ENCODE peak calls at places on chromosomes 11 and 22, in five cellular contexts. I, E, G, J and S are unnamed samples.

GRCh38 chr11:1946812-1947480 is at the start of gene MRPL23:
- DNase-seq in I (no peak), G (no peak), J (no peak), E (no peak), S (no peak)

GRCh38 chr11:66467034-66467659 is 442 bp downstream of the PELI3 start:
- DNase-seq in J (no peak), I (no peak), E (no peak), G (no peak), S (no peak)

GRCh38 chr11:1935156-1936071 is 11.7 kb upstream of the MRPL23 start:
- DNase-seq in I (no peak), J (no peak), E (no peak), G (peak; percentile 43), S (no peak)

GRCh38 chr11:29781268-29781667 is 235.6 kb downstream of the KCNA4 start:
- DNase-seq in E (no peak), G (no peak), J (no peak), I (no peak), S (no peak)

GRCh38 chr11:20125927-20126326 is 34.3 kb downstream of the DBX1 start:
- DNase-seq in E (no peak), J (no peak), I (no peak), G (no peak), S (no peak)

GRCh38 chr11:6637871-6638270 is 17.7 kb downstream of the DCHS1 start:
- DNase-seq in G (no peak), I (no peak), J (no peak), E (no peak), S (no peak)

GRCh38 chr22:18012528-18012927 is 11.8 kb downstream of the MICAL3 start:
- DNase-seq in I (no peak), J (no peak), G (no peak), E (no peak), S (no peak)

GRCh38 chr11:62004473-62004872 is 37.0 kb upstream of the FTH1 start:
- DNase-seq in I (peak; percentile 66), J (no peak), E (no peak), G (no peak), S (no peak)

GRCh38 chr11:64577202-64577601 is 13.8 kb upstream of the SLC22A12 start:
- DNase-seq in G (no peak), E (no peak), J (no peak), I (no peak), S (no peak)

GRCh38 chr11:69044111-69045013 is 4.4 kb upstream of the TPCN2 start:
- DNase-seq in J (no peak), I (no peak), G (peak; percentile 82), E (peak; percentile 68), S (peak; percentile 77)

GRCh38 chr11:57407521-57407920 is 17.1 kb upstream of the PRG2 start:
- DNase-seq in J (no peak), I (no peak), G (no peak), E (no peak), S (no peak)

GRCh38 chr22:24401824-24402434 is 25.5 kb upstream of the ADORA2A start:
- DNase-seq in E (no peak), G (no peak), J (no peak), I (no peak), S (peak; percentile 34)

GRCh38 chr22:35712672-35713071 is 5.0 kb upstream of the APOL5 start:
- DNase-seq in E (no peak), J (no peak), G (no peak), I (no peak), S (no peak)

GRCh38 chr22:37178350-37179125 is 9.5 kb downstream of the C1QTNF6 start:
- DNase-seq in I (no peak), E (peak; percentile 67), J (no peak), G (no peak), S (no peak)

GRCh38 chr11:86087281-86087680 is 18.4 kb upstream of the PICALM start:
- DNase-seq in G (no peak), E (no peak), I (no peak), J (no peak), S (no peak)

GRCh38 chr22:25749420-25750169 is 7.6 kb downstream of the MYO18B start:
- DNase-seq in G (no peak), I (peak; percentile 35), J (no peak), E (no peak), S (no peak)

GRCh38 chr11:130272336-130272735 is 42.4 kb downstream of the ZBTB44 start:
- DNase-seq in G (no peak), J (no peak), I (no peak), E (no peak), S (no peak)

GRCh38 chr22:22836635-22837034 is 51.0 kb upstream of the IGLL5 start:
- DNase-seq in G (no peak), I (no peak), E (no peak), J (no peak), S (no peak)

GRCh38 chr22:21611210-21611977 is 18.4 kb downstream of the YDJC start:
- DNase-seq in J (peak; percentile 50), E (no peak), G (no peak), I (no peak), S (no peak)

GRCh38 chr11:7651700-7652099 is 21.6 kb downstream of the CYB5R2 start:
- DNase-seq in J (no peak), E (no peak), G (no peak), I (no peak), S (no peak)

GRCh38 chr11:61489833-61490585 is 18.5 kb upstream of the LRRC10B start:
- DNase-seq in J (peak; percentile 54), I (no peak), G (peak; percentile 63), E (peak; percentile 31), S (peak; percentile 80)

GRCh38 chr11:72353861-72354260 is 80.5 kb downstream of the CLPB start:
- DNase-seq in I (no peak), E (peak; percentile 50), J (no peak), G (peak; percentile 55), S (no peak)

GRCh38 chr11:100512475-100512874 is 174.6 kb upstream of the ARHGAP42 start:
- DNase-seq in E (no peak), I (no peak), G (no peak), J (no peak), S (no peak)

GRCh38 chr11:28040384-28040783 is 67.6 kb downstream of the KIF18A start:
- DNase-seq in I (no peak), J (no peak), G (no peak), E (no peak), S (no peak)

DNA sequence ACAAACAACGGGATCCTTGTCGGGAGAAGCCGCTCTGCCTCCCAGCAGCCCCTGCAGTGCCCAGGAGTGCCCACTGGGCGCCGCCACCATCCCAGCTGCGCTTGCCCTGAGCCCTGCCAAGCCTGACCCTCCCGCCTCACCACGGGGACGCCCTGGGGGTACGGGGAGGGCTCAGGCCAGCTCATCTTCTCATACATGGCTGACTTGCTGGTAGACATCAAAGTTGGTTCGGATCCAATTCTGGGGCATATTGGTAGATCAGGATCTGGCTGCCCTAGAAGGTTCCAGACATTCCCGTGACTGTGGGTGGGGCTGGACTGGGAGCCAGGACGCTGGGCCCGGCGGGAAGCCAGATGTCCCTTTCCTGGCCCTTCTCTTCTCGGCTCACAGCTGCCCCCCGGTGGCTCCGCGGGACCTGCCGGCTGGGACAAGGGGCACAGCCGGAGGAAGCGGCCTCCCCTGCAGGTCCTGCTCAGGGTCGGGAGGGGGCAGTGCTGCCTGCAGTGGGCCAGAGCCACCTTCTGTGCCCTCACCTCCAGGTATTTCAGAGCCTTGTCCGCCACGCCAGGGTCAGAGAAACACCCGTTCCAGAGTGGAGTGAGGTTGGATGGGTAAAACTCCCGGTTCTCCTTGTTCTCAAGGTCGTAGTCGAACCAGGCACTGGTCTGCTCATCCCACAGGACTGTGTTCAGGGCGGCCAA is 10.6 kb upstream of the TREH start:
- DNase-seq in I (no peak), J (peak; percentile 94), E (peak; percentile 90), G (peak; percentile 99), S (peak; percentile 97)
- TF ChIP-seq EP300 in I (no peak), J (no peak), E (no peak), G (no peak), S (no peak)

GRCh38 chr11:110318638-110319404 is 22.4 kb upstream of the RDX start:
- DNase-seq in I (no peak), E (no peak), J (no peak), G (no peak), S (no peak)

GRCh38 chr11:110319501-110319900 is 23.1 kb upstream of the RDX start:
- DNase-seq in I (no peak), E (no peak), J (no peak), G (no peak), S (no peak)

GRCh38 chr11:110312670-110313069 is 16.3 kb upstream of the RDX start:
- DNase-seq in E (no peak), J (no peak), I (no peak), G (no peak), S (no peak)

GRCh38 chr11:110314366-110315095 is 18.1 kb upstream of the RDX start:
- DNase-seq in I (no peak), G (no peak), E (no peak), J (no peak), S (no peak)

DNA sequence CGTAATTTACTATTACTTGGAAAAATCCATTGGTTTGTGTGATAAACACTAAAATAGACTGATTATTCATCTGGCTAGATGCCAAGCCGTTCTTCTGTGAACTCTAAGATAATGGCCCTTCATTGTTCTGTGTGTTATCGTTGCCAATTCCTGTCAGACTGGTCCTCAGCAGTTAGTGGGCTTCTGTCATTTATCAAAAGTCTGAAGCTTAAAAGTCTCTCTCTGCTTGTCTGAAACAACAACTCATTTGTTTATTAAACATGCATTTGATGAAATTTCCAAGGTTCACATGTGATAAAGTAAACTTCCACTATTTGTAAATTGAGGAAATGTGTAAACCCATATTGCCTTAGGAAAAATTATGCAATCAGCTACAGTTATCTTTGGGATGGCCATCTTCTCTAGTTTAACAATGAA is 21.1 kb upstream of the RDX start:
- DNase-seq in J (peak; percentile 48), G (no peak), I (no peak), E (no peak), S (peak; percentile 62)
- TF ChIP-seq TAF1 in J (no peak), G (no peak), I (no peak), E (no peak), S (no peak)

DNA sequence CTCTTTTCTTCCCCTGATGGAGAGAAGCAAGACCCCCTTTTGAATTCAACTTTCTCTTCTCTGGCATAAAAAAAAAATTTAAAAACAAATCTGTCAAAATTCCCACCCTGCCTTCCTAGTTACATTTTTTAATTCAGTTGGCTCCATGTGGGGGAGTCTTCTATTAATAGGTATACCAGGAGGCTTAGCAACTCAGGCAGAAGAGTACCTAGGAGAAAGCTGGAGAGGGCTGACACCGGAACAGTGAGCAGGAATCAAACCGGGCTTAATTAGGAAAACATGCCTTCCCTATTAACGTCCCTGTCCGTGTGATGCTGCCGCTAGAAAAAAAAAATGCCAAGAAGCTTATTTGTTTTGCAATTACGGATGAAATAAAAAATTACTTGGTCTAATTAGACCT is 543.2 kb downstream of the BUD13 start:
- DNase-seq in I (no peak), E (no peak), J (no peak), G (no peak), S (no peak)
- TF ChIP-seq EP300 in I (no peak), E (no peak), J (no peak), G (no peak), S (no peak)

DNA sequence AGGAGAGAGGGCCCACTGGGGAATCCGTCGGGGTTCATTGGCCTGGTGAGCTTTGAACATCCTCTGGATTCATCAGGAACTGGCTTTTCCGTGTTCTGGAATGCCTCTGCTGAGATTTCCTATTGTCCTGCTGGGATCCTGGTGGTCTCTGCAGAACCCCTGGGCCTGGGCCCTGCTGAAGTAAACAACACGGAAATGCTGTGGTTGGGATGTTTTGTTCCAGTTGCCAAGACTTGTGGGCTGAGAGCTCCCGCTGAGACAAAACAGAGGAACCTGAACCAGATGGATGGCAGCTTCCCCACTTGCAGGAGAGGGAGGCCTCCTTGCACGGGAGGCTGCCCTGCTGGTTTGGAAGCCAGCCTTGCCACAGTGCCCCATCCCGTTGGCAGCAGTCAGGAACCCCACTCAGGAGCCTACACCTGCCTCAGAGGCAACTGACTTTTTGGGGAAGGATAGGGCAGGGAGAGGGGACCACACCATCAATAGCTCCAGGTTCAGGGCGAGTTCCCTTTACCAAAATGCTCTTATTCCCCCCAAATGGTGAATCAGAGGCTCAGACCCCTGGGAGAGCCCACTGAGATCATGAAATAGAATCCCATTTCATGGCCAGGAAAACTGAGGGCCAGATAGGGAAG is 60.7 kb downstream of the LRRC32 start:
- DNase-seq in G (peak; percentile 43), E (no peak), J (no peak), I (no peak), S (peak; percentile 5)
- TF ChIP-seq TAF1 in G (no peak), E (no peak), J (no peak), I (no peak), S (no peak)